ENCODE peak calls at places on chromosomes 1 and 21, in nine cellular contexts. I is NCI-H2081, E is AG10803, Z is stomach, P is ureter, W is fibroblast of lung, U is neural crest cell, J is H54, T is esophagus squamous epithelium. M is an unnamed sample.

GRCh38 chr1:46410156-46411009 is 16.3 kb downstream of the FAAH start:
- DNase-seq in I (no peak), E (no peak), Z (no peak), P (no peak), W (peak; percentile 17), U (no peak), J (no peak), T (no peak), M (no peak)

GRCh38 chr1:7128293-7128692 is 343.0 kb downstream of the CAMTA1 start:
- DNase-seq in I (no peak), E (no peak), Z (no peak), P (no peak), W (no peak), U (no peak), J (no peak), T (no peak), M (no peak)

GRCh38 chr1:93437976-93438605 is 9.8 kb upstream of the FNBP1L start:
- DNase-seq in I (peak; percentile 1), E (peak; percentile 63), Z (no peak), P (no peak), W (peak; percentile 74), U (no peak), J (no peak), T (no peak), M (no peak)

GRCh38 chr1:233614743-233615521 is 1.0 kb downstream of the KCNK1 start:
- DNase-seq in I (peak; percentile 12), E (no peak), Z (peak; percentile 37), P (no peak), W (no peak), U (no peak), J (no peak), T (no peak), M (no peak)

GRCh38 chr1:69836961-69837636 is 269.4 kb downstream of the LRRC7 start:
- DNase-seq in I (no peak), E (peak; percentile 46), Z (no peak), P (no peak), W (no peak), U (no peak), J (no peak), T (no peak), M (no peak)

GRCh38 chr1:171588230-171588629 is 33.8 kb upstream of the MYOCOS start:
- DNase-seq in I (no peak), E (no peak), Z (no peak), P (no peak), W (no peak), U (no peak), J (no peak), T (no peak), M (no peak)

GRCh38 chr21:44437371-44437695 is 18.0 kb upstream of the LRRC3 start:
- DNase-seq in I (no peak), E (no peak), Z (no peak), P (no peak), W (no peak), U (no peak), J (no peak), T (no peak), M (no peak)

GRCh38 chr1:38585971-38586370 is 273.6 kb downstream of the RRAGC start:
- DNase-seq in I (no peak), E (no peak), Z (no peak), P (no peak), W (no peak), U (no peak), J (no peak), T (no peak), M (no peak)

GRCh38 chr1:183180634-183181056 is 5.4 kb upstream of the LAMC2 start:
- DNase-seq in I (no peak), E (peak; percentile 84), Z (no peak), P (no peak), W (peak; percentile 49), U (no peak), J (peak; percentile 40), T (no peak), M (no peak)

M was measured in omental fat pad.